ENCODE peak calls at places on chromosomes 6 and 20, in eight cellular contexts. N, E, F, B, S, G, M and L are unnamed samples.

GRCh38 chr6:408599-409102 is 17.1 kb downstream of the IRF4 start:
- DNase-seq in N (peak), E (peak), F (peak), B (peak), S (peak), G (peak), M (peak), L (peak)

GRCh38 chr6:149917679-149918078 is 5.2 kb downstream of the RAET1G start:
- DNase-seq in N (no peak), E (no peak), F (no peak), B (no peak), S (no peak), G (no peak), M (no peak), L (no peak)

GRCh38 chr6:37204014-37204751 is 34.2 kb downstream of the PIM1 start:
- DNase-seq in N (no peak), E (peak), F (no peak), B (no peak), S (peak), G (peak), M (peak), L (peak)

GRCh38 chr6:54617730-54618129 is 228.8 kb upstream of the FAM83B start:
- DNase-seq in N (no peak), E (no peak), F (no peak), B (no peak), S (peak), G (peak), M (no peak), L (peak)

GRCh38 chr6:79070206-79070825 is 7.7 kb downstream of the PHIP start:
- DNase-seq in N (no peak), E (no peak), F (peak), B (no peak), S (peak), G (peak), M (no peak), L (no peak)

GRCh38 chr6:134519456-134519855 is 201.5 kb upstream of the SGK1 start:
- DNase-seq in N (peak), E (peak), F (peak), B (peak), S (no peak), G (peak), M (peak), L (no peak)

GRCh38 chr20:3777726-3778629 is 3.3 kb downstream of the SPEF1 start:
- DNase-seq in N (no peak), E (peak), F (no peak), B (peak), S (no peak), G (peak), M (peak), L (peak)

GRCh38 chr20:11207749-11208502 is 534.1 kb upstream of the JAG1 start:
- DNase-seq in N (no peak), E (no peak), F (no peak), B (no peak), S (peak), G (peak), M (no peak), L (peak)

GRCh38 chr6:106890447-106890846 is 84.1 kb downstream of the CD24 start:
- DNase-seq in N (no peak), E (no peak), F (no peak), B (no peak), S (no peak), G (no peak), M (no peak), L (no peak)

GRCh38 chr6:49693512-49693911 is 19.8 kb downstream of the CRISP2 start:
- DNase-seq in N (no peak), E (no peak), F (no peak), B (no peak), S (no peak), G (no peak), M (no peak), L (no peak)

GRCh38 chr6:69018911-69019310 is 383.8 kb downstream of the ADGRB3 start:
- DNase-seq in N (no peak), E (no peak), F (no peak), B (no peak), S (no peak), G (no peak), M (no peak), L (no peak)

GRCh38 chr6:146985111-146985510 is 219.1 kb upstream of the STXBP5 start:
- DNase-seq in N (no peak), E (no peak), F (no peak), B (no peak), S (no peak), G (no peak), M (no peak), L (no peak)

GRCh38 chr6:7587631-7588100 is 2.3 kb upstream of the SNRNP48 start:
- DNase-seq in N (no peak), E (no peak), F (no peak), B (no peak), S (peak), G (peak), M (no peak), L (peak)

GRCh38 chr6:121884056-121884455 is 448.6 kb downstream of the GJA1 start:
- DNase-seq in N (no peak), E (no peak), F (no peak), B (no peak), S (peak), G (no peak), M (no peak), L (peak)

GRCh38 chr6:166556336-166556735 is 30.1 kb downstream of the RAMACL start:
- DNase-seq in N (no peak), E (no peak), F (no peak), B (no peak), S (peak), G (no peak), M (no peak), L (no peak)

GRCh38 chr6:25035451-25036435 is 100.0 kb upstream of the RIPOR2 start:
- DNase-seq in N (no peak), E (no peak), F (no peak), B (no peak), S (peak), G (no peak), M (no peak), L (no peak)

GRCh38 chr6:143965503-143966171 is 42.4 kb downstream of the PLAGL1 start:
- DNase-seq in N (peak), E (no peak), F (no peak), B (no peak), S (peak), G (peak), M (no peak), L (peak)

GRCh38 chr6:114024746-114025145 is 53.8 kb upstream of the HDAC2 start:
- DNase-seq in N (no peak), E (no peak), F (no peak), B (no peak), S (no peak), G (no peak), M (no peak), L (no peak)

GRCh38 chr6:8758412-8758811 is 323.1 kb upstream of the SLC35B3 start:
- DNase-seq in N (no peak), E (no peak), F (no peak), B (no peak), S (no peak), G (no peak), M (no peak), L (no peak)

GRCh38 chr6:143325379-143326140 is 124.9 kb downstream of the ADAT2 start:
- DNase-seq in N (no peak), E (no peak), F (no peak), B (no peak), S (peak), G (peak), M (no peak), L (peak)

GRCh38 chr6:129215916-129216525 is 333.1 kb downstream of the LAMA2 start:
- DNase-seq in N (no peak), E (no peak), F (no peak), B (no peak), S (no peak), G (peak), M (no peak), L (no peak)

GRCh38 chr6:36050947-36051710 is 23.5 kb downstream of the MAPK14 start:
- DNase-seq in N (no peak), E (no peak), F (no peak), B (no peak), S (no peak), G (no peak), M (no peak), L (peak)

GRCh38 chr6:84791233-84791632 is 26.8 kb upstream of the TBX18 start:
- DNase-seq in N (peak), E (no peak), F (no peak), B (no peak), S (no peak), G (peak), M (no peak), L (peak)

GRCh38 chr6:45376310-45377040 is 1.3 kb downstream of the SUPT3H start:
- DNase-seq in N (peak), E (no peak), F (no peak), B (no peak), S (peak), G (peak), M (no peak), L (peak)

GRCh38 chr6:112701201-112701600 is 354.1 kb downstream of the RFPL4B start:
- DNase-seq in N (no peak), E (no peak), F (no peak), B (no peak), S (peak), G (peak), M (no peak), L (peak)

GRCh38 chr20:35135867-35136586 is 11.1 kb downstream of the EDEM2 start:
- DNase-seq in N (peak), E (peak), F (no peak), B (peak), S (peak), G (peak), M (peak), L (peak)

GRCh38 chr6:134331255-134331654 is 13.3 kb upstream of the SGK1 start:
- DNase-seq in N (no peak), E (no peak), F (peak), B (no peak), S (no peak), G (no peak), M (no peak), L (no peak)

GRCh38 chr20:17287503-17287902 is 60.7 kb downstream of the PCSK2 start:
- DNase-seq in N (no peak), E (no peak), F (no peak), B (no peak), S (no peak), G (no peak), M (no peak), L (no peak)

GRCh38 chr20:10763117-10763516 is 89.3 kb upstream of the JAG1 start:
- DNase-seq in N (no peak), E (no peak), F (peak), B (no peak), S (peak), G (peak), M (no peak), L (peak)

GRCh38 chr6:32614366-32615081 is 22.7 kb upstream of the HLA-DQA1 start:
- DNase-seq in N (no peak), E (peak), F (no peak), B (no peak), S (no peak), G (no peak), M (peak), L (no peak)

GRCh38 chr6:32613475-32613874 is 23.7 kb upstream of the HLA-DQA1 start:
- DNase-seq in N (no peak), E (no peak), F (no peak), B (no peak), S (no peak), G (no peak), M (no peak), L (no peak)

GRCh38 chr6:32610897-32611296 is 21.2 kb upstream of the HLA-DRB1 start:
- DNase-seq in N (no peak), E (no peak), F (no peak), B (no peak), S (no peak), G (no peak), M (no peak), L (no peak)

GRCh38 chr6:32617751-32618150 is 19.5 kb upstream of the HLA-DQA1 start:
- DNase-seq in N (no peak), E (no peak), F (no peak), B (no peak), S (no peak), G (no peak), M (no peak), L (no peak)

DNA sequence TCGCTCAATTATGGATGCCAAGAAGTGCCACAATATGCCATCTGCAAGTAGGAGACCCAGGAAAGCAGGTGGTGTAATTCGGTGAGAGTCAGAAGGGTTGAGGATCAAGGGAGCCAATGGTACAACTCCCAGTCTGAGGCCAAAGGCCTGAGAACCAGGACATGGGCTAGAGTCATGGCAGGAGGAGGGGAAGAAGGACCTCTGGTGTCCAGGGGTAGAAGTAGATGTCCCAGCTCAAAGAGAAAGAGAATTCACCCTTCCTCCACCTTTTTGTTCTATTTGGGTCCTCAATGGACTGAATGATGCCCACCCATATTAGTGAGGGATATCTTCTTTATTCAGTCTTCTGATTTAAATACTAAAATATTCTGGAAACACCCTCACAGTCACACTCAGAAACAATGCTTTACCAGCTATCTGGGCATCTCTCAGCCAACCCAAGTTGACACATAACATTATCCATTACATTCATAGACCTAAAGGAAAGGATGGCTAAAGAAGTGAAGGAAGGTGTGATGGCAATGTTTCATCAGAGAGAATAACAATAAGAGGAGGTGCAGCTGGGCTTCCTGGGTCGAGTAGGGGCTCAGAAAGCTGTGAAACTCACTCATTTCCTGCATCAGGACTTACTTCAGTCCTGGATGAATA is 21.2 kb upstream of the HLA-DQA1 start:
- DNase-seq in N (no peak), E (no peak), F (no peak), B (no peak), S (no peak), G (no peak), M (no peak), L (no peak)
- H3K4me3 ChIP-seq in N (no peak), E (no peak), F (no peak), B (no peak), S (no peak), G (no peak), M (no peak), L (no peak)

GRCh38 chr20:49028684-49029083 is 17.4 kb upstream of the CSE1L start:
- DNase-seq in N (peak), E (no peak), F (no peak), B (no peak), S (peak), G (peak), M (no peak), L (peak)
- TF ChIP-seq CTCF in N (peak), E (no peak), F (peak), B (no peak), S (peak), G (peak), M (no peak), L (peak)

DNA sequence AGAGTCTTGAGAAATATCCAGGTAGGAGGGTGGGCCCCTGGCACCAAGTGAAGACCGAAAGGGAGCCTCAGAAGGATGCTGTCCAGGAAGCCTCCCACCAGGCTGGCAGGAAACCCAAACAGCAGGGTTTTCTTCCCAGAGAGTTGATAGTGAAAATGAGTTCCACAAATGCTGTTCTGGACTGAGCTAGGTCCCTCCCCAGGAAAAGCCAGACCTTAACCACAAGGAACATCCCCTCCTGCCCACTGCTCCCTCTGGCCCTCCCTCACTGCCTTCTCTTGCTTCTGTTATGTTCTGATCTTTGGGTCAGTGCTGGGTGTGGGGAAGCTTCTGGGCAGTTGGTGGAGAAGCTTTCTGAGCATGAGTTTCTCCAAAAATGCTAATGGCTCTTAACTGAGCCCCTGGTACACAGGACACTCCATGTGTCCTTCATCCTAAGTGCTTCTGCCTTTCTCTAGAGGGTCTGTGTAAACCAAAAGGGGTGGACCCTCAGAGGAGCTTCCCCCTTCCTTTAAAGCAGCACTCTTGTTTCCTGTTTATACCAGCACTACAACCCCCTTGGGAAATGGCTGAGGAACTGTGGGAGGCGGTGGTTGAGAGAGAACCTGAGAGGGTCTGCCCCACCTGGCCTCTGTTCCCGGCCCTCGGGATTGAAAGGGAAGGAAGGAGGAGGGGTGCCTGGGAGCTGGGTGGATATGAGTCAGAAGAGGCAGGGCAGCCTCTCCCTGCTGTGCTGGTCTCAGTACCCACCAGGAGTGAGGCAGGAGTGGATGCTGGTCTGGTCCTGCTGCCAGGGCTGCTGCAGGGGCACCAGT is 42.0 kb downstream of the CDS2 start:
- DNase-seq in N (peak), E (no peak), F (no peak), B (peak), S (peak), G (peak), M (no peak), L (peak)
- H3K4me3 ChIP-seq in N (peak), E (no peak), F (no peak), B (no peak), S (no peak), G (no peak), M (no peak), L (no peak)

DNA sequence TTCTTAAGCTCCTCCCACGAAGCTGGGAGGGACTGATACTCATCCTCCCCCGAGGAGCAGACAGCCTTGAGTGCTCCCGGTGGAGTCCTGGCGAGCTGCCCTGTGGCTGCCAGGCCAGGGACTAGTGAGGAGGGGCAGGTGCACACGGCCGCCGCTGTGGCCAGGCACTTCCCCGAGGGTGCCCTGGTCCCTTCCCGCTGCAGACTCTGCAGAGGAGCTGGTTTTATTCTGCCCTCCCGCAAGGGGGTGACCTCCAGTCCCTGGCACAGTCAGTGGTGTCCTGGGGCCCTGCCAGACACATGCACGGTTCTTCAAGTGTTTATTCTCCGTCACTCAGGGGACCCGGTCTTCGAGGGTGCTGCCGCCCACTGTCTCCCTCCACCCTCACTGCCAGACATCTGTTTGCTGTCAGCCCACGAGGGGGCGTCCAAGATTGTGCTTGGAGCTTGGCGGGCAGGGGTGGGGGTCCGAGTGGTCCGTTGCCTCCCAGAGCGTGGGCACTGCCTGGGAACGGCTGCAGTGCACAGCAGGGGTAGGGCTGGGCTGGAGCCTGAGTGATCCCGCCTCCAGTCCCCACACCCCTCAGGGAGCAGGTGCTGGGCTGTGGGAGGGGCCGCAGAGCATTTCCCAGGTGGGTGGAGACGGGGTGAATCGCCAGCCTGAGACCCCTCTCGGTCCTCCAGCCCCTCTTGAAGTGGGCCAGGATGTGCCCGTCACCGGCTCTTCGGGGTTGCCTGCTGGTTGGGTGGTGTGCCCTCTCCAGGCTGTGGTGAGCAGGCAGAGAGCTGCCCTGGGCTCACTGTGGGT is 3.1 kb upstream of the CABLES2 start:
- DNase-seq in N (peak), E (peak), F (no peak), B (no peak), S (peak), G (peak), M (peak), L (no peak)
- TF ChIP-seq CTCF in N (peak), E (peak), F (peak), B (peak), S (peak), G (peak), M (peak), L (peak)

GRCh38 chr6:32194388-32194787 is 1.9 kb upstream of the GPSM3 start:
- DNase-seq in N (no peak), E (no peak), F (no peak), B (no peak), S (no peak), G (no peak), M (no peak), L (no peak)

GRCh38 chr6:32196682-32197616 is 4.5 kb upstream of the GPSM3 start:
- DNase-seq in N (no peak), E (no peak), F (peak), B (peak), S (peak), G (peak), M (no peak), L (peak)

GRCh38 chr6:32195652-32195901 is 3.1 kb upstream of the GPSM3 start:
- DNase-seq in N (peak), E (peak), F (peak), B (peak), S (peak), G (peak), M (peak), L (peak)

GRCh38 chr6:32195902-32196681 is 3.6 kb upstream of the GPSM3 start:
- DNase-seq in N (peak), E (peak), F (peak), B (peak), S (peak), G (peak), M (peak), L (peak)

DNA sequence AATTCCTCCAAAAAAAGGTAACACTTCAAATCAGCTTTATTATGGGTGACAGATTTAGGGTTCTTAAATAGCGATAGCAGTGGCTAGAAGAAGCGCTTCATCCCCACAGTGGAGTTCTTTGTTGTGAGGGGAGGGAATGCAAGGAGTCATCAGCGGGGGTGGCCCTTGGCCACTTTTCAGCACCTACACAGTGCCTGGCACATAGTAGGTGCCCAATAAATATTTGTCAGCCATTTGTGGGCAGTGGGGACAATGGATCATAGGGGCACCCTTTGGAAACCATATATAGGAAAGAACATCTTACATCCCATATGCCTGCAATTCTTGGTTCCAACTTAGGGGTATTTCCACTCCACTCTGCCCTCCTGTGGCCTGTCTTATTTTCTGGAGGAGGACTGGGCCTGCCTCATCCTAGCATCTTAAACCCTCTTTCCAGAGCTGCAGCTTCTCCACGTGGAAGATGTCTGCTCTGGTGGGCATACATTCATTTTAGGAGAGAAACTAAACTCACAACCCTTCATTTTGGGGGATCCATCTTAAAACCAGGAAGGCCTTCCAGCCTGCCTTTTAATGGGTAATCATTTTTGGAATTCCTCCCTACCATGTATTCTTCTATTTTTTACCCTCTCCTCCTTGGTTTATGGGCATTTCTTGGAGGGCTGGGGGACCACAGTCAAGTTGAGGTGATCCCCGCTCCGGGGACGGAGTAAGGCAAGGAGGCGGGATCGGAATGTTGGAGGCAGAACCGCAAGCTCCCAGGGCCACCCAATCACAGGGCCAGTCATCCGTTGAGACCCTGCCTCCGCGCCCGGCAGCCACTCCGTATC is 2.6 kb upstream of the GPSM3 start:
- DNase-seq in N (peak), E (no peak), F (peak), B (peak), S (peak), G (peak), M (no peak), L (peak)
- H3K4me3 ChIP-seq in N (peak), E (peak), F (peak), B (peak), S (peak), G (peak), M (peak), L (peak)